ENCODE peak calls at places on chromosomes 4 and X, in six cellular contexts. Z, X, D, T, K and M are unnamed samples.

GRCh38 chr4:53497446-53498069 is 93.7 kb downstream of the LNX1 start:
- DNase-seq in Z (no peak), X (no peak), D (peak), T (no peak), K (no peak), M (no peak)

GRCh38 chr4:184851200-184851541 is 25.4 kb upstream of the ACSL1 start:
- DNase-seq in Z (no peak), X (no peak), D (no peak), T (no peak), K (peak), M (peak)

GRCh38 chr4:177879851-177880250 is 437.6 kb upstream of the AGA start:
- DNase-seq in Z (no peak), X (no peak), D (no peak), T (peak), K (no peak), M (no peak)

GRCh38 chrX:11269996-11270395 is 23.2 kb upstream of the AMELX start:
- DNase-seq in Z (no peak), X (no peak), D (no peak), T (no peak), K (no peak), M (no peak)

GRCh38 chrX:56026816-56027215 is 205.3 kb upstream of the KLF8 start:
- DNase-seq in Z (no peak), X (no peak), D (no peak), T (no peak), K (no peak), M (no peak)

GRCh38 chr4:115671581-115671980 is 558.2 kb upstream of the NDST4 start:
- DNase-seq in Z (no peak), X (no peak), D (peak), T (no peak), K (no peak), M (no peak)

GRCh38 chr4:122131562-122132157 is 20.5 kb upstream of the BLTP1 start:
- DNase-seq in Z (no peak), X (no peak), D (no peak), T (no peak), K (peak), M (no peak)

GRCh38 chr4:83129258-83129657 is 14.7 kb upstream of the PLAC8 start:
- DNase-seq in Z (no peak), X (no peak), D (no peak), T (no peak), K (no peak), M (no peak)

GRCh38 chr4:4395849-4396627 is 9.1 kb downstream of the NSG1 start:
- DNase-seq in Z (peak), X (no peak), D (peak), T (no peak), K (no peak), M (peak)

GRCh38 chr4:154781983-154782293 is 866 bp downstream of the RBM46 start:
- DNase-seq in Z (no peak), X (no peak), D (no peak), T (no peak), K (no peak), M (no peak)

GRCh38 chr4:108533245-108533844 is 87.0 kb upstream of the RPL34 start:
- DNase-seq in Z (no peak), X (no peak), D (no peak), T (no peak), K (no peak), M (no peak)

GRCh38 chr4:11424000-11424399 is 4.7 kb downstream of the HS3ST1 start:
- DNase-seq in Z (peak), X (no peak), D (peak), T (no peak), K (no peak), M (no peak)

GRCh38 chrX:19877431-19877830 is 10.0 kb downstream of the SH3KBP1 start:
- DNase-seq in Z (no peak), X (no peak), D (no peak), T (no peak), K (no peak), M (no peak)

GRCh38 chr4:113467581-113467980 is 294.0 kb downstream of the CAMK2D start:
- DNase-seq in Z (no peak), X (no peak), D (no peak), T (no peak), K (no peak), M (no peak)

GRCh38 chr4:139639654-139640053 is 26.0 kb upstream of the MGST2 start:
- DNase-seq in Z (no peak), X (no peak), D (no peak), T (no peak), K (no peak), M (no peak)

GRCh38 chrX:154428176-154429171 is at the start of gene ATP6AP1:
- DNase-seq in Z (peak), X (peak), D (peak), T (no peak), K (peak), M (peak)
- TF ChIP-seq POLR2A in Z (peak), X (peak), D (no peak), T (no peak), K (peak), M (peak)

GRCh38 chr4:179595671-179596410 is 2153.6 kb upstream of the AGA start:
- DNase-seq in Z (no peak), X (no peak), D (no peak), T (no peak), K (no peak), M (no peak)
- TF ChIP-seq TAF1 in Z (no peak), X (no peak), D (no peak), T (no peak), K (no peak), M (no peak)

DNA sequence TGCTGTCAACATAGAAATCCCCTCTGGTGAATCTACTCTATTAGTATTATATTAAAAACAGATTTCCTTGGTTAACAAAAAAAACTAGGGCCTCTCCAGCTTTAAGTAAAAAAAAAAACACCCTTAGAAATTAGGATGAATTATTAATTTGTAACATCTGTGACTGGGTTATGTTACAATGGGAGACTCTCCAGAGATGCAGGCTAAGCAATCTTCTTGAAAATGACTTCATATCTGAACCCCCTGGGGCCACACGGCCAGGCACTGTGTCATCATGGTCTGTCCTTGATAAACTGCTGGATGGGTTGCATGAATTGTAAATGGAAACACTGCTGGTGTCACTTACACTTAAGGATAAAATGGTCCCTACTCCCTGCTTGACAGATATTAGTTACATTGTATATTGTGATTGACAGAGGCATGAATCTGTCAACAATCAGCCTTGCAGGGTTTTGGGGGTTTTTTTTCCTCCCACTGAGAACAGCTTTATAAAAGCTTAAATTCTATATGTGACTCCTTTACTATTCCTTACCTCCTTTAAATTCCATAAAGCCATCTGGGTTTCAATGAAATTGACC is 49.1 kb downstream of the PRKG2 start:
- DNase-seq in Z (no peak), X (no peak), D (no peak), T (no peak), K (no peak), M (no peak)
- TF ChIP-seq POLR2AphosphoS5 in Z (no peak), X (no peak), D (no peak), T (no peak), K (no peak), M (no peak)

DNA sequence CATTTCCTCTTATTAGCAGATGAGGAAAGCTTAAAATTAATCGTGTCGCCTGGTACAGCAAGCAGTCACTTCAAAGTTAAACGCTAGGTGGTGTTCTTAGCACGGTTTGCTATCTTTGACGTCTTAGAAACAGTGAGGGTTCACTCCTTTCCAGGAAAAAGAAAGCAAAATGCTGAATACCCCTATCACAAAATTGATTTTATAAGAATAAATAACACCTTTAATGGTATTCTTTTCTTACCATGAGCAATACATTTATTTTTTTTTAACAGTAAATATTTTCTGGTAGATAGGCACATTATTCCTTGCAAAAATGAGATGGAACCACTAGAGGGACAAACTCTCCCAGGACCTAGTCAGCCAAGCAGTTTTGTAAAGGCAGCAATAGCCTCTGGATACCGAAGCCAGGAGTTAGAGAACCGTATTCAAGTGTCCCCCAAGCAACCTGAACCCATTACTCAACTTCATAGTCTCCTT is 153.9 kb downstream of the KDR start:
- DNase-seq in Z (peak), X (no peak), D (peak), T (no peak), K (no peak), M (no peak)
- TF ChIP-seq POLR2A in Z (no peak), X (no peak), D (no peak), T (no peak), K (no peak), M (no peak)

GRCh38 chrX:69987691-69988090 is 62.0 kb downstream of the AWAT2 start:
- DNase-seq in Z (no peak), X (no peak), D (no peak), T (no peak), K (no peak), M (no peak)
- TF ChIP-seq TAF1 in Z (no peak), X (no peak), D (no peak), T (no peak), K (no peak), M (no peak)

GRCh38 chrX:15673970-15674369 is 9.4 kb upstream of the CLTRN start:
- DNase-seq in Z (no peak), X (no peak), D (no peak), T (no peak), K (no peak), M (no peak)

GRCh38 chrX:15672886-15673285 is 8.3 kb upstream of the CLTRN start:
- DNase-seq in Z (no peak), X (no peak), D (no peak), T (no peak), K (no peak), M (no peak)

GRCh38 chrX:15674899-15675489 is 10.4 kb upstream of the CLTRN start:
- DNase-seq in Z (peak), X (peak), D (peak), T (no peak), K (peak), M (peak)

GRCh38 chrX:15675490-15675921 is 10.9 kb upstream of the CLTRN start:
- DNase-seq in Z (peak), X (peak), D (no peak), T (no peak), K (no peak), M (peak)

DNA sequence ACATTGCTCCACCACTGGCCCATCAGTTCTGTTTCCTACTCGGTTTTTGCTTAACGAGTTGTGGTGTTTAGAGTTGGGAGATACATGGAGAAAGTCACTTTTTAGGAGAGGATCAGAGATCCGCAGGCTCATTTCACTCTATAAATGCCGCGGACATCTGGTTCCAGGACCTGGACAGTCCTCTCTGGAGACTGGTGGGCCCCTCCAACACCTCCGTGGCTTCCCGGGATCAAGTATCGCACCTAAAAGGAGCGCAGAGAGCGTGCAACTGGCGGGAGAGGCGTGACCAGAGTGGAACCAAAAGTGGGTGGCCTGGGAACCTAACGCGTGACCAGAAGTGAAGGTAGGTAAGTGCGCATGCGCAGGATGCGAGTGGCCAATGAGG is 9.9 kb upstream of the CLTRN start:
- DNase-seq in Z (peak), X (peak), D (peak), T (no peak), K (peak), M (no peak)
- TF ChIP-seq POLR2AphosphoS5 in Z (peak), X (no peak), D (peak), T (no peak), K (no peak), M (no peak)

DNA sequence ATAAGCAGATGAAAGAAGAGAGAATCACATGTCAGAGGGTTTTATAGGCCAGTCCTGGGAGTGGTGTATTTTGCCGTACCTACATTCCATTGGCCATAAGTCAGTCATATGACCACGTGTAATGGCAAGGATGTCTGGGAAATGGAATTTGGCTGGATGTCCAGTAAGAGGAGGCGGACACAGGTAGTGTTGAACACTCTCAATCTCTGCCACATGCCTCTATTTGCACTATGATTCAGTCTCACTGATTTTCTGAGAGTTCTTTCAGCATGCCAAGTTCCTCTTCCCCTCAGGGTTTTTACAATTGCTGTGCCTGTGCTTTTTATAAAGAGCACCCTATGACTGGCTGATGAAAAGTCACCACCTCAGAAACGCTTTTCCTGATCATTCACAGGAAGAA is 164.2 kb upstream of the GPR101 start:
- DNase-seq in Z (no peak), X (no peak), D (no peak), T (no peak), K (no peak), M (no peak)
- TF ChIP-seq POLR2A in Z (no peak), X (no peak), D (no peak), T (no peak), K (no peak), M (no peak)

GRCh38 chr4:118849867-118850812 is 14.2 kb upstream of the SEC24D start:
- DNase-seq in Z (no peak), X (no peak), D (no peak), T (peak), K (no peak), M (no peak)
- TF ChIP-seq TAF1 in Z (no peak), X (no peak), D (no peak), T (no peak), K (peak), M (no peak)

GRCh38 chrX:154359362-154360154 is 14.9 kb downstream of the FLNA start:
- DNase-seq in Z (no peak), X (no peak), D (no peak), T (no peak), K (no peak), M (no peak)

GRCh38 chrX:154362085-154362742 is 12.2 kb downstream of the FLNA start:
- DNase-seq in Z (no peak), X (no peak), D (no peak), T (no peak), K (no peak), M (no peak)

GRCh38 chrX:154358011-154358410 is 16.4 kb downstream of the FLNA start:
- DNase-seq in Z (no peak), X (no peak), D (no peak), T (no peak), K (no peak), M (no peak)

GRCh38 chrX:154358829-154359228 is 15.6 kb downstream of the FLNA start:
- DNase-seq in Z (no peak), X (no peak), D (no peak), T (no peak), K (no peak), M (no peak)

GRCh38 chrX:154360155-154360713 is 14.2 kb downstream of the FLNA start:
- DNase-seq in Z (no peak), X (no peak), D (no peak), T (no peak), K (no peak), M (no peak)
- TF ChIP-seq POLR2AphosphoS5 in Z (no peak), X (no peak), D (no peak), T (no peak), K (no peak), M (no peak)